ENCODE peak calls at places on chromosomes 3 and 15, in nine cellular contexts. G is HepG2, S is ovary, K is transverse colon, F is sigmoid colon, P is A549, M is tibial nerve, O is SK-N-SH, T is stomach. Y is an unnamed sample.

GRCh38 chr15:95687056-95687455 is 643.4 kb upstream of the NR2F2 start:
- DNase-seq in G (no peak), S (no peak), K (no peak), F (no peak), P (no peak), M (no peak), O (no peak), T (no peak), Y (no peak)

GRCh38 chr15:55858661-55859060 is 115.7 kb upstream of the PRTG start:
- DNase-seq in G (no peak), S (no peak), K (no peak), F (no peak), P (no peak), M (no peak), O (no peak), T (no peak), Y (no peak)

GRCh38 chr15:70361891-70362290 is 264.2 kb upstream of the TLE3 start:
- DNase-seq in G (no peak), S (no peak), K (no peak), F (no peak), P (no peak), M (no peak), O (no peak), T (no peak), Y (peak)

GRCh38 chr3:156818890-156819289 is 7.3 kb upstream of the LEKR1 start:
- DNase-seq in G (no peak), S (no peak), K (no peak), F (no peak), P (peak), M (no peak), O (no peak), T (no peak), Y (no peak)

GRCh38 chr3:140827894-140828293 is 113.7 kb upstream of the SLC25A36 start:
- DNase-seq in G (no peak), S (no peak), K (no peak), F (no peak), P (no peak), M (no peak), O (no peak), T (no peak), Y (no peak)

GRCh38 chr3:53243165-53243564 is 12.7 kb downstream of the TKT start:
- DNase-seq in G (no peak), S (no peak), K (no peak), F (no peak), P (peak), M (no peak), O (peak), T (no peak), Y (peak)

GRCh38 chr15:70526221-70526973 is 237.0 kb downstream of the UACA start:
- DNase-seq in G (no peak), S (no peak), K (peak), F (no peak), P (peak), M (peak), O (peak), T (no peak), Y (no peak)

GRCh38 chr15:57506422-57506821 is 85.3 kb upstream of the MYZAP start:
- DNase-seq in G (no peak), S (no peak), K (no peak), F (no peak), P (peak), M (no peak), O (no peak), T (no peak), Y (no peak)

GRCh38 chr3:157746391-157746790 is 243.2 kb upstream of the VEPH1 start:
- DNase-seq in G (no peak), S (no peak), K (no peak), F (no peak), P (no peak), M (no peak), O (no peak), T (no peak), Y (no peak)

GRCh38 chr15:71282086-71282485 is 166.8 kb downstream of the THSD4 start:
- DNase-seq in G (no peak), S (no peak), K (no peak), F (no peak), P (no peak), M (no peak), O (no peak), T (no peak), Y (no peak)

GRCh38 chr3:152978152-152978551 is 143.2 kb downstream of the P2RY1 start:
- DNase-seq in G (no peak), S (no peak), K (no peak), F (no peak), P (no peak), M (no peak), O (no peak), T (no peak), Y (no peak)

GRCh38 chr15:78063966-78064365 is 13.5 kb downstream of the TBC1D2B start:
- DNase-seq in G (no peak), S (no peak), K (no peak), F (no peak), P (no peak), M (peak), O (no peak), T (no peak), Y (no peak)

GRCh38 chr15:35657679-35658201 is 111.8 kb upstream of the DPH6 start:
- DNase-seq in G (no peak), S (no peak), K (no peak), F (no peak), P (no peak), M (no peak), O (no peak), T (no peak), Y (no peak)

GRCh38 chr3:3005345-3005744 is 104.8 kb downstream of the IL5RA start:
- DNase-seq in G (no peak), S (no peak), K (no peak), F (no peak), P (no peak), M (no peak), O (no peak), T (no peak), Y (no peak)

GRCh38 chr3:191051037-191051436 is 148.0 kb upstream of the OSTN start:
- DNase-seq in G (peak), S (no peak), K (no peak), F (no peak), P (peak), M (no peak), O (peak), T (no peak), Y (no peak)

GRCh38 chr15:38874464-38874863 is 309.9 kb upstream of the RASGRP1 start:
- DNase-seq in G (no peak), S (no peak), K (no peak), F (no peak), P (peak), M (no peak), O (no peak), T (no peak), Y (peak)

GRCh38 chr3:193190387-193190786 is 50.6 kb upstream of the PLAAT1 start:
- DNase-seq in G (peak), S (no peak), K (no peak), F (no peak), P (peak), M (peak), O (peak), T (no peak), Y (peak)

GRCh38 chr15:27017168-27017809 is 46.3 kb downstream of the GABRG3 start:
- DNase-seq in G (peak), S (no peak), K (no peak), F (no peak), P (peak), M (peak), O (peak), T (peak), Y (no peak)

GRCh38 chr15:98658831-98659699 is 10.7 kb downstream of the IGF1R start:
- DNase-seq in G (peak), S (no peak), K (peak), F (no peak), P (peak), M (peak), O (peak), T (no peak), Y (no peak)

GRCh38 chr3:142857056-142857455 is 31.8 kb downstream of the PCOLCE2 start:
- DNase-seq in G (peak), S (no peak), K (peak), F (no peak), P (peak), M (no peak), O (peak), T (peak), Y (no peak)

GRCh38 chr15:61749169-61749568 is 311.1 kb downstream of the VPS13C start:
- DNase-seq in G (no peak), S (no peak), K (no peak), F (no peak), P (no peak), M (no peak), O (no peak), T (no peak), Y (no peak)

GRCh38 chr15:60757831-60758570 is 279.1 kb upstream of the ICE2 start:
- DNase-seq in G (peak), S (no peak), K (no peak), F (peak), P (no peak), M (no peak), O (no peak), T (peak), Y (no peak)

GRCh38 chr3:188727052-188727451 is 444.7 kb upstream of the TPRG1 start:
- DNase-seq in G (no peak), S (no peak), K (no peak), F (no peak), P (no peak), M (no peak), O (no peak), T (no peak), Y (no peak)

GRCh38 chr15:67601008-67601620 is 58.6 kb downstream of the MAP2K5 start:
- DNase-seq in G (no peak), S (no peak), K (no peak), F (no peak), P (no peak), M (no peak), O (no peak), T (no peak), Y (no peak)

GRCh38 chr15:65930134-65930533 is 60.8 kb downstream of the RAB11A start:
- DNase-seq in G (no peak), S (no peak), K (no peak), F (no peak), P (no peak), M (no peak), O (no peak), T (no peak), Y (no peak)

GRCh38 chr3:38458796-38459498 is 5.3 kb downstream of the ACVR2B start:
- DNase-seq in G (no peak), S (peak), K (peak), F (no peak), P (no peak), M (no peak), O (peak), T (peak), Y (peak)

GRCh38 chr3:10775828-10776227 is 40.2 kb upstream of the SLC6A11 start:
- DNase-seq in G (no peak), S (no peak), K (no peak), F (no peak), P (no peak), M (no peak), O (no peak), T (no peak), Y (no peak)

DNA sequence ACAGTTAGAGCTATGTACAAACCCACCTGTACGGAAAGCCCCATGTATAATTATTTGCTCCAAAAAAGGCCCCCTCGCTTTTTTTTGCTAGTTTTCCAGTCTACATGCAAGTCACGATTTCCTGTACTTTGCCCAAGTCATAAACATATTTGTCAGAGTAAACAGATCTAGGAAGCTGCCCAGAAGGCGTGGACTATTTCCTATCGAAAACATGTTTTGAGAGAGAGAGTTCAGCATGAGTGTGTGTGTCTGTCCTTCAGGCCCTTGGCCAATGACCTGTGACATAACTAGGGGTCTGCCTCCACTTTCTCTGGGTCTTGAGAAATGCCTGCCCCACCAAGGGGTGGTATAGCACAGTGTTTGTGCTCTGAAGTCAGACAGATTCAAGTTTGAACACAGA is 72.7 kb upstream of the HACD2 start:
- DNase-seq in G (no peak), S (no peak), K (peak), F (no peak), P (no peak), M (no peak), O (no peak), T (no peak), Y (no peak)
- H3K27ac ChIP-seq in G (no peak), S (peak), K (peak), F (peak), P (no peak), M (peak), O (peak), T (peak), Y (peak)

DNA sequence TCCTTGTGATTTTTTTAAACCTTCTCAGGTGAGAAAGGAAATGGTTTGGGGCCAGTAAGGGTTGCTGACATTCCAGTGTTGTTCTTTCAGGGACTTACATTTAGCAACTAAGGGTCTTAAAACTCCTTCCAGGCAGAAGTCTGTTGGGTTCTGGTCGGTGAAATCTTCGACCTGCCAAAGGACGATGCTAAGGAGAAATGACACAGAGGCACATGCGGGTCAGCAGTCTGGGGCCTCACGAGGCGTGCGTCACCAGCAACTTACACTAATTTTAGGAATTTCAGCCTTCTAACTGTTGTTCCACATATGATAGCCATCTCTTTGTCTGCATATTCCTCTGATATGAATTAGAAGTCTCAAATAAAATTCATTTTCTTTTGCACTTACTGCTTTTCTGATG is 64.1 kb upstream of the TMEM108 start:
- DNase-seq in G (no peak), S (no peak), K (no peak), F (no peak), P (no peak), M (no peak), O (no peak), T (no peak), Y (no peak)
- TF ChIP-seq EP300 in G (no peak), S (no peak), K (no peak), F (no peak), P (no peak), M (no peak), O (no peak), T (no peak), Y (no peak)

GRCh38 chr3:83513011-83513410 is 1445.8 kb upstream of the CADM2 start:
- DNase-seq in G (no peak), S (no peak), K (no peak), F (no peak), P (no peak), M (no peak), O (no peak), T (no peak), Y (no peak)
- H3K27ac ChIP-seq in G (no peak), S (no peak), K (no peak), F (no peak), P (no peak), M (no peak), O (no peak), T (no peak), Y (no peak)

GRCh38 chr15:40959331-40960141 is 6.3 kb downstream of the CHAC1 start:
- DNase-seq in G (no peak), S (no peak), K (no peak), F (peak), P (no peak), M (no peak), O (no peak), T (no peak), Y (no peak)
- TF ChIP-seq EP300 in G (no peak), S (no peak), K (no peak), F (no peak), P (no peak), M (no peak), O (no peak), T (no peak), Y (no peak)

GRCh38 chr15:31470756-31471155 is 144.1 kb downstream of the KLF13 start:
- DNase-seq in G (no peak), S (no peak), K (no peak), F (no peak), P (no peak), M (no peak), O (no peak), T (no peak), Y (no peak)
- H3K27ac ChIP-seq in G (no peak), S (no peak), K (no peak), F (no peak), P (no peak), M (no peak), O (no peak), T (no peak), Y (no peak)

GRCh38 chr3:45591547-45591912 is 3.0 kb upstream of the LIMD1 start:
- DNase-seq in G (no peak), S (no peak), K (no peak), F (no peak), P (no peak), M (no peak), O (no peak), T (no peak), Y (no peak)

GRCh38 chr3:45592405-45592804 is 2.1 kb upstream of the LIMD1 start:
- DNase-seq in G (no peak), S (no peak), K (no peak), F (no peak), P (no peak), M (no peak), O (no peak), T (no peak), Y (no peak)

GRCh38 chr3:45592830-45593707 is 1.5 kb upstream of the LIMD1 start:
- DNase-seq in G (peak), S (peak), K (peak), F (peak), P (peak), M (peak), O (peak), T (peak), Y (peak)

GRCh38 chr3:45590256-45590655 is 4.3 kb upstream of the LIMD1 start:
- DNase-seq in G (no peak), S (no peak), K (no peak), F (no peak), P (no peak), M (no peak), O (no peak), T (no peak), Y (no peak)

DNA sequence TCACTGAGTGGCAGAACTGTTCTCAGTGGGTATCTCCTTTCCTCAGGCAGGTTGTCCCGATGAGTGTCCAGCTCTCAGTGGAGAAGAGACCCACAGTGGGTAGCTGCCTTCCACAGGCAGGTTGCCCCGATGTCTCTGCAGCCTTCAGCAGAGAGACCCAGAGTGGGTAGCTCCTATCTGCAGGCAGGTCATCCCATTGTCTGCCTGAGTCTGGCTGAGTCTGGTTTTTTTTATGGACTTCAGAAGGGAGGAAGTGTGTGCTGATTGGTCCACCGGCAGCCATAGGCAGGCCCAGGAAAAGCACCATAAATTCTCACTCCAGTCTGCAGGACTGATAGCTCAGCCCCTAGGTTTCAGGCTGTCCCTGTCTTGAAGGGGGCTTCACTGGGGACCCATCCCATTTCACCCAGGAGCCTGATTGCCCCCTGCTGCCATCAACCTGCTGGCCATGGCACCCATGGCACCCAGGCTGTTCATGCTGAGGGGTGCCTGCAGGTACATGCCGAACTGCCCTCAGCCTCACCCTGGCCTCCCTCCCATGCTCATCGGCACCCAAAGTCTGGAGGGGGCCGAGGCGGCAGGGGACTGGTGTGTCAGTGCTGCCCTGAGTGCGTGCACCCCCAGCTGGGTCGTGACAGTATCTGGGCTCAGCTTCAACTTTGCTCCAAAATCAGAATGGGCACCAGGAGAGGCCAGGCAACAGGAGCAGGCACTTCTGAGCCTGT is 3.6 kb upstream of the LIMD1 start:
- DNase-seq in G (no peak), S (no peak), K (no peak), F (no peak), P (no peak), M (no peak), O (no peak), T (no peak), Y (peak)
- TF ChIP-seq EP300 in G (no peak), S (no peak), K (no peak), F (no peak), P (no peak), M (no peak), O (no peak), T (no peak), Y (no peak)

DNA sequence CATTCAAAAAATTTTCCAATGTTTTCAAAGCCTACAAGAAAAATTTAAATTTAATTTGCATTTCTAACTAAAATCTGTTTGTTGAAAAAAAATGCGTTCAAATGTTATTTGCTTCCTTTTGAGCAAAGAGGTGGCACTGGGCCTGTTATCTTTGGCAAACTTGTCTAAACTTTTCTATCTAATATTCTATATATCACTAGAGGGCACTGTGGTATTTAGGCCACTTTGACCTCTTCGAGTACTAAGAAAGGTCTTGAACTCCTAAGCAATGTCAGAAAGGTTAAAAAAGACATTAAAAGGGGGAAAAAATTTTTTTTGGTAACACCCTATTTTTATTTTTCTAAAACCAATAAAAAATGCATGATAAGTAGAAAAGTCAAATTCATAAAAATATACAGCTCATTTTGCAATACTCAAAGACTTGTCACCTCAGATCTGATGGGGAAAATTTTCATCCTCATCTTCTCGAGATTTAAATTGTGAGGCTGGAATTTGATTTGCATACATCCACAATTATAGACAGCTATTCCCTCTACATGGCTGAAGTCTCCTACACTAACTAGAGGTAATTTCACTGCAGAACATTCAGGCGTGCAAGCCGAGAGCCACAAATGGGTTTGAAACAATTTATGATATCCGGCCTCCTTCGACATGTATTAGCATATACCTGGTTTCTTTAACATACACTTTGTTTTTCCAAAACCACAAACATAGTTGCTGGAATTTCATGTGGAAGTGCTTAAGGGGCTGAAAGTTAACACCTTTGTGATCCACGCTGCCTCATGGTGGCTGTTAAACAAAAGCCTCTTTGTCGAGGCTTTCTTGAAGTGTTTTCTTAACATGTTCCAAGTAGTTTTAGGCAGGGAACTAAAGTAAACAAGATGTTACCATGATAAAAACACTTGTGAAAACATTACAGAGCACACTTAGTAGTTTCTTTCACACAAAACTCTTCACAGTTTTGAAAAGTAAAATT is 576.4 kb downstream of the FOXP1 start:
- DNase-seq in G (peak), S (no peak), K (no peak), F (no peak), P (peak), M (no peak), O (no peak), T (no peak), Y (no peak)
- H3K27ac ChIP-seq in G (no peak), S (no peak), K (peak), F (peak), P (peak), M (no peak), O (peak), T (peak), Y (no peak)

GRCh38 chr3:170909129-170909903 is 879 bp upstream of the EIF5A2 start:
- DNase-seq in G (peak), S (no peak), K (no peak), F (peak), P (peak), M (no peak), O (no peak), T (no peak), Y (no peak)
- TF ChIP-seq EP300 in G (no peak), S (no peak), K (no peak), F (no peak), P (peak), M (no peak), O (no peak), T (no peak), Y (no peak)